ENCODE peak calls at places on chromosome 13, in ten cellular contexts. E is AG04450; T is neural progenitor cell; P is suprapubic skin; A is heart right ventricle; X is cardiac muscle cell; F is psoas muscle; I is colonic mucosa; Y is CD4-positive, alpha-beta T cell; S is adrenal gland. D is an unnamed sample.

GRCh38 chr13:111020021-111020420 is 95.1 kb upstream of the ARHGEF7 start:
- DNase-seq in E (no peak), T (no peak), P (no peak), A (no peak), X (no peak), F (no peak), I (no peak), Y (no peak), S (no peak), D (no peak)

GRCh38 chr13:112127564-112127963 is 60.6 kb downstream of the SOX1 start:
- DNase-seq in E (no peak), T (no peak), P (no peak), A (no peak), X (no peak), F (no peak), I (no peak), Y (no peak), S (no peak), D (no peak)

GRCh38 chr13:42320375-42320787 is 48.4 kb downstream of the AKAP11 start:
- DNase-seq in E (no peak), T (peak), P (no peak), A (no peak), X (peak), F (no peak), I (no peak), Y (no peak), S (no peak), D (no peak)

GRCh38 chr13:72195044-72195704 is 328.2 kb upstream of the DACH1 start:
- DNase-seq in E (no peak), T (no peak), P (no peak), A (no peak), X (no peak), F (no peak), I (no peak), Y (no peak), S (no peak), D (no peak)

GRCh38 chr13:65744761-65745160 is 1485.4 kb downstream of the PCDH9 start:
- DNase-seq in E (peak), T (no peak), P (no peak), A (no peak), X (no peak), F (no peak), I (no peak), Y (no peak), S (no peak), D (no peak)

GRCh38 chr13:33761744-33762143 is 56.2 kb upstream of the RFC3 start:
- DNase-seq in E (no peak), T (peak), P (no peak), A (no peak), X (peak), F (no peak), I (no peak), Y (no peak), S (peak), D (no peak)

GRCh38 chr13:110625771-110626321 is 10.5 kb downstream of the NAXD start:
- DNase-seq in E (no peak), T (no peak), P (no peak), A (no peak), X (no peak), F (no peak), I (peak), Y (no peak), S (no peak), D (no peak)

GRCh38 chr13:30763786-30764440 is 28.6 kb downstream of the ALOX5AP start:
- DNase-seq in E (no peak), T (no peak), P (no peak), A (no peak), X (no peak), F (no peak), I (no peak), Y (no peak), S (no peak), D (no peak)

GRCh38 chr13:41075034-41075433 is 13.7 kb downstream of the WBP4 start:
- DNase-seq in E (no peak), T (peak), P (no peak), A (no peak), X (peak), F (no peak), I (no peak), Y (peak), S (no peak), D (peak)

GRCh38 chr13:24502567-24503375 is 9.8 kb downstream of the PARP4 start:
- DNase-seq in E (no peak), T (peak), P (peak), A (peak), X (no peak), F (peak), I (peak), Y (no peak), S (peak), D (no peak)

GRCh38 chr13:35712907-35713685 is 236.6 kb upstream of the MAB21L1 start:
- DNase-seq in E (no peak), T (no peak), P (no peak), A (no peak), X (no peak), F (no peak), I (no peak), Y (no peak), S (no peak), D (no peak)

GRCh38 chr13:84683448-84683847 is 801.2 kb upstream of the SLITRK1 start:
- DNase-seq in E (no peak), T (no peak), P (no peak), A (no peak), X (no peak), F (no peak), I (no peak), Y (no peak), S (no peak), D (no peak)

GRCh38 chr13:35851238-35851814 is 279.9 kb downstream of the DCLK1 start:
- DNase-seq in E (no peak), T (no peak), P (no peak), A (no peak), X (no peak), F (no peak), I (no peak), Y (no peak), S (no peak), D (no peak)

GRCh38 chr13:29801737-29802305 is 48.6 kb downstream of the UBL3 start:
- DNase-seq in E (no peak), T (no peak), P (no peak), A (no peak), X (no peak), F (no peak), I (no peak), Y (no peak), S (peak), D (peak)

GRCh38 chr13:111037838-111038397 is 77.2 kb upstream of the ARHGEF7 start:
- DNase-seq in E (no peak), T (no peak), P (no peak), A (no peak), X (no peak), F (no peak), I (no peak), Y (no peak), S (no peak), D (no peak)

GRCh38 chr13:55013051-55013450 is 1984.4 kb downstream of the OLFM4 start:
- DNase-seq in E (no peak), T (peak), P (no peak), A (no peak), X (no peak), F (no peak), I (no peak), Y (no peak), S (no peak), D (no peak)

GRCh38 chr13:63910406-63910957 is 2494.8 kb upstream of the PCDH20 start:
- DNase-seq in E (no peak), T (peak), P (no peak), A (no peak), X (no peak), F (no peak), I (no peak), Y (no peak), S (no peak), D (no peak)

GRCh38 chr13:30898721-30899188 is 7.3 kb upstream of the MEDAG start:
- DNase-seq in E (peak), T (no peak), P (peak), A (no peak), X (no peak), F (peak), I (no peak), Y (no peak), S (peak), D (no peak)

GRCh38 chr13:46738055-46738454 is 58.9 kb downstream of the ESD start:
- DNase-seq in E (no peak), T (no peak), P (no peak), A (no peak), X (no peak), F (no peak), I (no peak), Y (no peak), S (no peak), D (no peak)

GRCh38 chr13:39527301-39527700 is 75.7 kb downstream of the LHFPL6 start:
- DNase-seq in E (no peak), T (no peak), P (no peak), A (no peak), X (no peak), F (no peak), I (no peak), Y (no peak), S (no peak), D (no peak)
- H3K27ac ChIP-seq in E (peak), T (no peak), P (no peak), A (peak), X (no peak), F (no peak), I (no peak), Y (no peak), S (no peak), D (no peak)

GRCh38 chr13:100875392-100876043 is 200.9 kb upstream of the TMTC4 start:
- DNase-seq in E (peak), T (no peak), P (no peak), A (no peak), X (no peak), F (no peak), I (no peak), Y (no peak), S (no peak), D (no peak)
- H3K27ac ChIP-seq in E (peak), T (no peak), P (no peak), A (no peak), X (no peak), F (no peak), I (no peak), Y (no peak), S (no peak), D (no peak)

DNA sequence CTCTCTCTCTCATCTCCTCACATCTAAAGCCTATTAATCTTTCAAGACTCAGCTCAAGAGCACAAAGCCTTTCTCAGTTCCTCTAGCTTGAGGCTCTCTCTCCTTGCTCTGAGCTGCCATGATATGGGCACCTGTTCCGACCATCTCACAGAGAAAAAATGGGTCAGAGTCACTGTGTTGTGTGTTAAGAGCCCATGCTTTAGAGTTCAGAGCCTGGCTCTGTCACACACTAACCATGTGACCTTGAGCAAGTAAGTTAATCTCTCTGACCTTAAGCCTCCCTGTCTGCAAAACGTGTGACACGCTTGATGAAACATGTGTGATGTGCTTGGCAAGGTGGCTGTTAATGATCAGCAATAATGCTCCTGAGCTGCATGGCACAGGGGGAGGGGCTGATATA is 245.2 kb downstream of the DLEU7 start:
- DNase-seq in E (no peak), T (no peak), P (no peak), A (no peak), X (no peak), F (no peak), I (no peak), Y (no peak), S (peak), D (no peak)
- H3K27ac ChIP-seq in E (no peak), T (no peak), P (no peak), A (peak), X (no peak), F (no peak), I (no peak), Y (no peak), S (no peak), D (no peak)

DNA sequence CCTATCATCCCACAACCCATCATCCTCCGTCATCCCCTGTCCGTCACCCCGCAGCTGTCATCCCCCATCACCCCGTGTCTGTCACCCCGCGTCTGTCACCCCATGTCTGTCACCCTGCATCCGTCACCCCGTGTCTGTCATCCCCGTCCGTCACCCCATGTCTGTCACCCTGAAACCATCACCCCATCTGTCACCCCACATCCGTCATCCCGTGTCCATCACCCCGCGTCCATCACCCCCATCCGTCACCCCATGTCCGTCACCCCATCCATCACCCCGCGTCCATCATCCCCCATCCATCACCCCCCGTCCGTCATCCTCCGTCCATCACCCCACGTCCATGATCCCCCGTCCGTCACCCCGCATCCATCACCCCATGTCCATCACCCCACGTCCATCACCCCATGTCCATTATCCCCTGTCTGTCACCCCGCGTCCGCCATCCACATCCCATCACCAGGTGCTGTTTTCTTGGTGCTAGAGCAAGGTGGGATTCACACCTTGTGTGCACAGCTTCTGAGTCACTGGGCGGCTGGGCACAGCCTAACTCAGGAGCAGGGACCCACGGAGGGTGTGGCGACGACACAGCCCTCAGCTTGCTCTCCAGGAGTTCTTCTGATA is 24.2 kb downstream of the RASA3 start:
- DNase-seq in E (no peak), T (no peak), P (peak), A (no peak), X (no peak), F (peak), I (no peak), Y (no peak), S (peak), D (no peak)
- H3K27ac ChIP-seq in E (peak), T (no peak), P (no peak), A (no peak), X (no peak), F (peak), I (no peak), Y (peak), S (no peak), D (no peak)

GRCh38 chr13:52432456-52432855 is 18.0 kb downstream of the VPS36 start:
- DNase-seq in E (no peak), T (no peak), P (no peak), A (no peak), X (no peak), F (no peak), I (no peak), Y (no peak), S (no peak), D (no peak)

DNA sequence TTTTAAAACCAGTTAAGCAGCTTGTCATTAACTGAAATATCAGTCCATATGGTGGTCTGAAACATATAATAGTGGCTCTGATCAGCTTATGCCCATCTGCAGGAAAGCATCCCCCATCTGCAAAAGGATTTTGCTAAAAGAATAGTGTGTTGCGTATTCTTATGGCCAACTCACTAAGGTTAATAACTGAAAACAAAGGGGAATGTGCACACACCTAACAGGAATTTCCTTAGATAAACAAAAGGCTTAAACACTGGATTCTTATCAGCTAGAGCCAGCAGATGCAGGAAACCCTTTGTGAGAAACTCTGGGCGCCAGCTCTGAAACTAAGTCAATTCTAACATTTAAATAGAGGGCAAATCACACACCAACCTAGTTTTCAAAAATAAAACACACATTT is 22.1 kb downstream of the VPS36 start:
- DNase-seq in E (peak), T (no peak), P (no peak), A (no peak), X (no peak), F (no peak), I (no peak), Y (no peak), S (no peak), D (no peak)
- H3K27ac ChIP-seq in E (no peak), T (no peak), P (no peak), A (peak), X (no peak), F (no peak), I (no peak), Y (no peak), S (no peak), D (no peak)

DNA sequence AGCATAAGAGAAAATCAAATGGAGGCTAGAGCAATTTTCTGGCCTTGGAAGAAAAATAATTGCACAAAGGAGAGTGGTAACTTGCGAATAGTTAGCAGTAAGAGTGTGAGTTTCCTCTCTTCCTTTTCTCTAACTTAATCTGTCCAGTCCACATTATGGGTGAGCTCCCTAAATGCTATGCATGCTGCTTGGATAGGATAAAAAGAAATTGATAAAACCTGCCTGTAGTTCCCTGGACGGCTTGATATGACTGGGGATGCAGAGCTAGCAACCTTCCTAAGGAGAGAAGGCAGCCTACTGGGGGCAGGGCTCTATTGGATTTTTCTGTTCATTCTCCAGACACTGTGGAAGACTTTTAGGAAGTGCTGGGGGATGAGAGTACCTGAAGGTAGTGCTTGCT is 311.3 kb downstream of the LMO7 start:
- DNase-seq in E (no peak), T (no peak), P (no peak), A (no peak), X (no peak), F (no peak), I (no peak), Y (no peak), S (no peak), D (no peak)
- H3K27ac ChIP-seq in E (no peak), T (no peak), P (peak), A (no peak), X (no peak), F (no peak), I (no peak), Y (no peak), S (no peak), D (no peak)

DNA sequence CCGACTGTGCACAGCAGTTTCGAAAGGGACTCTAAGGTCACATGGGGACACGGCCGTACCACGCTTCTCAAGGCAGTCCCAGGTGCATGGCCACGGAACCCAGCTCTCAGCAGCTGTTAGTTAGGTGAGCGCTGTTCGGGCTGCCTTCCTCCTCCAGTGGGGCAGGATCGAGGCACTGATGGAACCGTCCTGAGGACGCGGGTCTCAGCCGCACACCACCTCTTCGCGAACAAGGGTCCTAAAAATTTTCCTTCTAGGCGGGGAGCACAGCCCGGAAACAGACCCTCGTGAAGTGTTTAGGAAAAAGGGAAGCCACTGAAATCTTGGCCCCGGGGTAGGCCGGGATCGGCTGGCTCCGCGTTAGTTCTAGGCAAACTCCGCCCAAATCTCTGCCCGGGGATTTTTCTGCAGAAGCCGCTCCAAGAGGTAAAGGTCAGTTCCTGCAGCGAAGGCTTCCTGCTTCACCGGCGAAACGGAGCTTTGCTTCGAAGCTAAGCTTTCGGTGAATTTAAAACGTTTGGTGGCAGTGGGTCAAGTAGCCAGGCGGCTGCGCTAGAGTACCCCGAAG is 752 bp downstream of the GJB2 start:
- DNase-seq in E (no peak), T (peak), P (no peak), A (no peak), X (no peak), F (no peak), I (peak), Y (no peak), S (no peak), D (peak)
- H3K27ac ChIP-seq in E (no peak), T (no peak), P (peak), A (no peak), X (no peak), F (no peak), I (peak), Y (no peak), S (no peak), D (no peak)

GRCh38 chr13:108915095-108915633 is 285.8 kb downstream of the MYO16 start:
- DNase-seq in E (peak), T (no peak), P (no peak), A (no peak), X (peak), F (no peak), I (no peak), Y (no peak), S (peak), D (peak)
- H3K27ac ChIP-seq in E (peak), T (no peak), P (peak), A (peak), X (no peak), F (no peak), I (no peak), Y (no peak), S (peak), D (peak)

GRCh38 chr13:98909016-98909415 is 68.8 kb downstream of the DOCK9 start:
- DNase-seq in E (no peak), T (no peak), P (no peak), A (no peak), X (no peak), F (no peak), I (no peak), Y (no peak), S (no peak), D (no peak)
- H3K27ac ChIP-seq in E (no peak), T (no peak), P (peak), A (peak), X (no peak), F (no peak), I (no peak), Y (no peak), S (no peak), D (no peak)

DNA sequence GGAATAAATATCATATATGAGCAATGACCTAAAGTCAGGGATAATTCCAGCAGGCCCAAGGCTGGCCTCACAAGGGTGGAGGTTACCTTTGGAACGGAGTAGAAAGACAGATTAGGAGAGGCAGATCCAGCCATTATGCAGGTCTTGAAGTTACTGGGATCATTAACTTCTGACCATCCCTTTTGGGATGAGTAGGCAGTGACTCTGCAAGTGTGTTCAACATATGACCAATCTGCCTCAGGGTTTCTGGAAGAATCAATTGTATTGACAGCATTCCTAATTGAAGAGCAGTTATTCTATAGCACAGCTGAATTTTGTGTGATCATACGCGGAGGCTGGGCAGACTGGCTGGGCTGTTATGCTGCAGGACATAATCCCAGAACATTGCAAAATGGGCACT is 556.3 kb downstream of the EFNB2 start:
- DNase-seq in E (no peak), T (no peak), P (no peak), A (no peak), X (no peak), F (no peak), I (no peak), Y (no peak), S (no peak), D (no peak)
- H3K27ac ChIP-seq in E (no peak), T (no peak), P (peak), A (no peak), X (no peak), F (no peak), I (peak), Y (no peak), S (no peak), D (no peak)